ENCODE peak calls at places on chromosomes 12 and 14, in ten cellular contexts. D is fibroblast of pulmonary artery; M is nephron progenitor cell; H is nucleus accumbens; O is stimulated activated CD8-positive, alpha-beta memory T cell treated with anti-CD3 and anti-CD28 coated beads, Interleukin-2, amount 100 ng/mL, for 1 hour; T is activated CD4-positive, alpha-beta T cell treated with anti-CD3 and anti-CD28 coated beads, Interleukin-2, amount 50 U/mL, for 1 hour; W is Caki2; U is non-pigmented ciliary epithelial cell; A is GM20000; Y is cardiac muscle cell. K is an unnamed sample.

GRCh38 chr12:126346087-126346486 is 1280.9 kb downstream of the AACS start:
- DNase-seq in D (no peak), M (no peak), H (no peak), O (no peak), T (no peak), W (no peak), U (no peak), A (no peak), Y (no peak), K (no peak)

GRCh38 chr12:120651821-120652220 is 11.4 kb downstream of the CABP1 start:
- DNase-seq in D (peak), M (no peak), H (no peak), O (no peak), T (no peak), W (no peak), U (no peak), A (no peak), Y (no peak), K (peak)

GRCh38 chr14:92704036-92704804 is 44.2 kb downstream of the LGMN start:
- DNase-seq in D (no peak), M (no peak), H (peak), O (no peak), T (no peak), W (no peak), U (no peak), A (peak), Y (no peak), K (no peak)

GRCh38 chr14:103267226-103267625 is 66.8 kb upstream of the EIF5 start:
- DNase-seq in D (no peak), M (no peak), H (no peak), O (no peak), T (no peak), W (no peak), U (no peak), A (no peak), Y (no peak), K (no peak)

GRCh38 chr12:9651265-9651729 is 18.2 kb upstream of the CLEC2D start:
- DNase-seq in D (peak), M (no peak), H (no peak), O (no peak), T (no peak), W (peak), U (no peak), A (no peak), Y (no peak), K (peak)

GRCh38 chr12:127174881-127175280 is 1092.1 kb upstream of the TMEM132C start:
- DNase-seq in D (no peak), M (no peak), H (no peak), O (no peak), T (no peak), W (no peak), U (no peak), A (no peak), Y (no peak), K (peak)

GRCh38 chr12:47886471-47887240 is 18.1 kb downstream of the VDR start:
- DNase-seq in D (no peak), M (no peak), H (no peak), O (no peak), T (no peak), W (no peak), U (peak), A (no peak), Y (no peak), K (no peak)

GRCh38 chr12:65879878-65880277 is 55.6 kb downstream of the HMGA2 start:
- DNase-seq in D (peak), M (no peak), H (no peak), O (no peak), T (no peak), W (peak), U (peak), A (no peak), Y (no peak), K (peak)

GRCh38 chr14:77014004-77014604 is 14.4 kb downstream of the IRF2BPL start:
- DNase-seq in D (peak), M (peak), H (peak), O (no peak), T (no peak), W (no peak), U (no peak), A (no peak), Y (peak), K (no peak)

GRCh38 chr12:19480459-19480858 is 41.2 kb downstream of the AEBP2 start:
- DNase-seq in D (no peak), M (no peak), H (no peak), O (no peak), T (no peak), W (no peak), U (no peak), A (no peak), Y (no peak), K (no peak)

GRCh38 chr14:101953151-101953550 is 11.2 kb upstream of the DYNC1H1 start:
- DNase-seq in D (no peak), M (no peak), H (no peak), O (no peak), T (no peak), W (no peak), U (no peak), A (no peak), Y (no peak), K (no peak)

GRCh38 chr14:93676416-93676958 is 111.8 kb downstream of the PRIMA1 start:
- DNase-seq in D (no peak), M (no peak), H (no peak), O (no peak), T (no peak), W (no peak), U (no peak), A (no peak), Y (no peak), K (no peak)

GRCh38 chr14:64761441-64762043 is 57.3 kb downstream of the PLEKHG3 start:
- DNase-seq in D (no peak), M (no peak), H (no peak), O (no peak), T (no peak), W (no peak), U (no peak), A (no peak), Y (no peak), K (no peak)

GRCh38 chr12:116343331-116343884 is 65.9 kb upstream of the MED13L start:
- DNase-seq in D (no peak), M (no peak), H (no peak), O (no peak), T (no peak), W (no peak), U (no peak), A (no peak), Y (no peak), K (no peak)

GRCh38 chr14:64442300-64442988 is 22.9 kb upstream of the AKAP5 start:
- DNase-seq in D (no peak), M (no peak), H (no peak), O (no peak), T (no peak), W (peak), U (no peak), A (no peak), Y (peak), K (no peak)

GRCh38 chr12:41967668-41968649 is 176.7 kb downstream of the GXYLT1 start:
- DNase-seq in D (no peak), M (peak), H (no peak), O (no peak), T (no peak), W (peak), U (peak), A (no peak), Y (peak), K (peak)

GRCh38 chr12:38543151-38543550 is 226.6 kb downstream of the ALG10B start:
- DNase-seq in D (no peak), M (no peak), H (no peak), O (no peak), T (no peak), W (no peak), U (no peak), A (no peak), Y (no peak), K (peak)

GRCh38 chr12:48988030-48988649 is 10.0 kb downstream of the WNT1 start:
- DNase-seq in D (peak), M (peak), H (peak), O (no peak), T (peak), W (peak), U (no peak), A (peak), Y (peak), K (peak)

GRCh38 chr14:103688906-103689902 is 26.0 kb downstream of the XRCC3 start:
- DNase-seq in D (peak), M (no peak), H (peak), O (no peak), T (no peak), W (no peak), U (no peak), A (peak), Y (no peak), K (peak)

GRCh38 chr12:6335451-6336078 is 6.3 kb downstream of the TNFRSF1A start:
- DNase-seq in D (peak), M (no peak), H (peak), O (peak), T (peak), W (peak), U (peak), A (peak), Y (peak), K (peak)

GRCh38 chr14:77325746-77326094 is 4.9 kb downstream of the GSTZ1 start:
- DNase-seq in D (no peak), M (no peak), H (no peak), O (no peak), T (no peak), W (no peak), U (no peak), A (no peak), Y (no peak), K (no peak)

GRCh38 chr12:100668939-100669536 is 95.6 kb downstream of the GAS2L3 start:
- DNase-seq in D (peak), M (peak), H (peak), O (no peak), T (peak), W (peak), U (no peak), A (peak), Y (peak), K (peak)

GRCh38 chr12:93002278-93003054 is 73.4 kb upstream of the EEA1 start:
- DNase-seq in D (peak), M (no peak), H (no peak), O (no peak), T (no peak), W (no peak), U (peak), A (no peak), Y (no peak), K (peak)

GRCh38 chr14:105468621-105469241 is 5.9 kb upstream of the CRIP2 start:
- DNase-seq in D (no peak), M (no peak), H (peak), O (no peak), T (no peak), W (no peak), U (no peak), A (no peak), Y (no peak), K (no peak)

GRCh38 chr12:92362785-92363184 is 217.1 kb upstream of the BTG1 start:
- DNase-seq in D (no peak), M (no peak), H (no peak), O (no peak), T (no peak), W (no peak), U (no peak), A (peak), Y (no peak), K (no peak)

GRCh38 chr14:75185251-75186040 is 9.0 kb upstream of the TMED10 start:
- DNase-seq in D (no peak), M (no peak), H (no peak), O (no peak), T (no peak), W (no peak), U (no peak), A (no peak), Y (no peak), K (no peak)

GRCh38 chr12:117514016-117514415 is 152.6 kb upstream of the NOS1 start:
- DNase-seq in D (no peak), M (no peak), H (no peak), O (no peak), T (no peak), W (no peak), U (no peak), A (no peak), Y (peak), K (no peak)

GRCh38 chr12:119685375-119685774 is 17.4 kb downstream of the PRKAB1 start:
- DNase-seq in D (no peak), M (no peak), H (no peak), O (no peak), T (no peak), W (no peak), U (no peak), A (no peak), Y (no peak), K (no peak)

GRCh38 chr12:130433411-130433810 is 95.7 kb downstream of the PIWIL1 start:
- DNase-seq in D (no peak), M (no peak), H (no peak), O (no peak), T (no peak), W (no peak), U (no peak), A (no peak), Y (no peak), K (no peak)

GRCh38 chr12:27711957-27712356 is 1.3 kb downstream of the MRPS35 start:
- DNase-seq in D (no peak), M (no peak), H (no peak), O (no peak), T (no peak), W (no peak), U (no peak), A (no peak), Y (no peak), K (no peak)

GRCh38 chr14:104108570-104109060 is 23.1 kb downstream of the ASPG start:
- DNase-seq in D (no peak), M (peak), H (no peak), O (no peak), T (no peak), W (no peak), U (no peak), A (no peak), Y (no peak), K (no peak)